ENCODE peak calls at places on chromosome 12, in five cellular contexts. R, K, F, C and Q are unnamed samples.

GRCh38 chr12:32145096-32145495 is 38.4 kb downstream of the BICD1 start:
- DNase-seq in F (no peak), R (no peak), C (no peak), K (no peak), Q (no peak)

GRCh38 chr12:229441-230191 is 15.7 kb upstream of the SLC6A12 start:
- DNase-seq in K (no peak), R (no peak), C (no peak), F (no peak), Q (peak; percentile 45)

GRCh38 chr12:46886541-46887041 is 60.8 kb upstream of the SLC38A4 start:
- DNase-seq in K (no peak), C (peak; percentile 96), F (no peak), R (peak; percentile 11), Q (no peak)

GRCh38 chr12:122167328-122167925 is 6.6 kb downstream of the IL31 start:
- DNase-seq in K (no peak), R (no peak), C (no peak), F (no peak), Q (no peak)

GRCh38 chr12:116125981-116126566 is 151.4 kb downstream of the MED13L start:
- DNase-seq in C (peak; percentile 39), K (no peak), R (no peak), F (no peak), Q (no peak)

GRCh38 chr12:82805812-82806497 is 119.2 kb downstream of the TMTC2 start:
- DNase-seq in R (peak; percentile 29), F (no peak), C (peak; percentile 13), K (no peak), Q (no peak)

GRCh38 chr12:88243886-88244491 is 101.9 kb downstream of the TMTC3 start:
- DNase-seq in F (no peak), C (peak; percentile 57), K (no peak), R (no peak), Q (no peak)

GRCh38 chr12:93106910-93107309 is 177.8 kb upstream of the EEA1 start:
- DNase-seq in K (no peak), C (no peak), R (no peak), F (no peak), Q (no peak)

GRCh38 chr12:54759751-54760150 is 94.6 kb upstream of the MUCL1 start:
- DNase-seq in R (peak; percentile 26), F (no peak), K (no peak), C (peak; percentile 11), Q (no peak)

GRCh38 chr12:75976113-75976512 is 55.5 kb downstream of the PHLDA1 start:
- DNase-seq in C (no peak), K (no peak), F (no peak), R (no peak), Q (no peak)

GRCh38 chr12:31235868-31236395 is 90.0 kb downstream of the SINHCAF start:
- DNase-seq in F (no peak), C (no peak), R (no peak), K (no peak), Q (no peak)

GRCh38 chr12:87119713-87120112 is 863.5 kb upstream of the MGAT4C start:
- DNase-seq in R (peak; percentile 5), K (no peak), F (no peak), C (no peak), Q (no peak)

GRCh38 chr12:72273851-72274284 is 1.7 kb downstream of the TRHDE start:
- DNase-seq in F (no peak), R (no peak), C (no peak), K (no peak), Q (no peak)

GRCh38 chr12:124452576-124453391 is 114.6 kb downstream of the NCOR2 start:
- DNase-seq in R (no peak), C (no peak), K (no peak), F (no peak), Q (no peak)
- H3K4me3 ChIP-seq in R (no peak overlapping the region), C (no peak overlapping the region), K (no peak overlapping the region), F (peak overlapping the region; percentile 39), Q (no peak overlapping the region)

DNA sequence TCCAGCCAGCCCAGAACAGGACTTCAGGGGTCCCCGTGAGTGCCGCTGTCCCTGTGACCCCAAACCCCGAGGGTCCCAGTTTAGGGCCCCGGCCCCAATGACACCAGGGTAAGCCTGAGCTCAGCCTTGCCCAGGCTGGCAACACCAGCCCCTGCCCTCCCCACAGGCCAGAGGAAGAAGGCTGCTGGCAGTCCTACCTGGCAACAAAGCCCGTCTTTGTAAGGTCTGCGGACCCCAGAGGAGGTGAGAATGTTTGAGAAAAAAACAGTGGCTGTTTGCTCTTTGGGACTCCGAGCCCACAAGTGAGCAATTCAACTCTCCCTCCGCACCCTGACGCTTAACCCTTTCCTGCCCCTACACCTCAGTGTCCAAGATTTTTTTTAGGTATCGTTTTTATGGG is 1.7 kb downstream of the CDK2AP1 start:
- DNase-seq in R (no peak), F (no peak), K (no peak), C (no peak), Q (no peak)
- H3K4me3 ChIP-seq in R (peak overlapping the region; percentile 80), F (peak overlapping the region; percentile 84), K (peak overlapping the region; percentile 90), C (peak overlapping the region; percentile 71), Q (peak overlapping the region; percentile 77)

DNA sequence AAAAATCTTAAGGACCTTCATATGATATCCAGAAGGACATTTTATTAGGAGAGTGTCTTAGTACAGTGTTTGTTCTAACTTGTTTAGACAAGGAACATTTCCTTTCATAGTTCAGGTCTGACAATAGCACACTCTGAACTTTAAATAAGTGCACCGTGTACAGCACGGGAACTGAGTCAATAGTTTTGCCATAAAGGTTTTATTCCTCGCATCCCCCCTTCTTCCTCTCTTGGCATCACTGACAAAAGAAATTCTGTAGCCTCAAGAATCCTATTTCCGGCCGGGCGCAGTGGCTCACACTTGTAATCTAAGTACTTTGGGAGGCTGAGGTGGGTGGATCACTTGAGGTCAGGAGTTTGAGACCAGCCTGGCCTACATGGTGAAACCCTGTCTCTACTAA is 58.3 kb downstream of the TMCC3 start:
- DNase-seq in K (no peak), F (no peak), C (no peak), R (no peak), Q (no peak)
- H3K4me3 ChIP-seq in K (no peak overlapping the region), F (no peak overlapping the region), C (no peak overlapping the region), R (no peak overlapping the region), Q (no peak overlapping the region)

GRCh38 chr12:68070957-68071356 is 81.7 kb downstream of the IFNG-AS1 start:
- DNase-seq in C (no peak), K (no peak), F (no peak), R (no peak), Q (no peak)
- H3K4me3 ChIP-seq in C (no peak overlapping the region), K (no peak overlapping the region), F (no peak overlapping the region), R (no peak overlapping the region), Q (no peak overlapping the region)

GRCh38 chr12:21993438-21993981 is 52.3 kb upstream of the ABCC9 start:
- DNase-seq in K (no peak), R (no peak), C (no peak), F (no peak), Q (no peak)
- H3K4me3 ChIP-seq in K (no peak overlapping the region), R (no peak overlapping the region), C (no peak overlapping the region), F (no peak overlapping the region), Q (no peak overlapping the region)